ENCODE peak calls at places on chromosomes 12 and 14, in seven cellular contexts. One of them, this sample, is unnamed.

GRCh38 chr12:84817297-84817696 is 95.3 kb downstream of the SLC6A15 start:
- DNase-seq in AG08395: no peak
- DNase-seq in CD8-positive, alpha-beta memory T cell: no peak
- DNase-seq in activated CD4-positive, alpha-beta T cell treated with anti-CD3 and anti-CD28 coated beads for 36 hours: no peak
- DNase-seq in activated T-cell treated with anti-CD3 and anti-CD28 coated beads for 48 hours: no peak
- DNase-seq in NCI-H345: no peak
- DNase-seq in hepatic stellate cell: no peak
- DNase-seq in this sample: no peak

GRCh38 chr14:100761481-100761880 is 34.8 kb downstream of the DLK1 start:
- DNase-seq in activated CD4-positive, alpha-beta T cell treated with anti-CD3 and anti-CD28 coated beads for 36 hours: no peak
- DNase-seq in AG08395: peak; percentile 59
- DNase-seq in activated T-cell treated with anti-CD3 and anti-CD28 coated beads for 48 hours: no peak
- DNase-seq in NCI-H345: peak; percentile 11
- DNase-seq in CD8-positive, alpha-beta memory T cell: no peak
- DNase-seq in hepatic stellate cell: no peak
- DNase-seq in this sample: no peak

GRCh38 chr12:106118278-106118820 is 20.4 kb downstream of the NUAK1 start:
- DNase-seq in activated T-cell treated with anti-CD3 and anti-CD28 coated beads for 48 hours: no peak
- DNase-seq in CD8-positive, alpha-beta memory T cell: no peak
- DNase-seq in hepatic stellate cell: no peak
- DNase-seq in AG08395: peak; percentile 57
- DNase-seq in activated CD4-positive, alpha-beta T cell treated with anti-CD3 and anti-CD28 coated beads for 36 hours: no peak
- DNase-seq in NCI-H345: no peak
- DNase-seq in this sample: no peak

GRCh38 chr12:120041386-120042231 is 52.6 kb downstream of the BICDL1 start:
- DNase-seq in activated CD4-positive, alpha-beta T cell treated with anti-CD3 and anti-CD28 coated beads for 36 hours: peak; percentile 41
- DNase-seq in hepatic stellate cell: no peak
- DNase-seq in NCI-H345: no peak
- DNase-seq in activated T-cell treated with anti-CD3 and anti-CD28 coated beads for 48 hours: no peak
- DNase-seq in AG08395: no peak
- DNase-seq in CD8-positive, alpha-beta memory T cell: no peak
- DNase-seq in this sample: no peak

GRCh38 chr12:6053541-6053940 is 70.9 kb downstream of the VWF start:
- DNase-seq in hepatic stellate cell: peak; percentile 90
- DNase-seq in activated T-cell treated with anti-CD3 and anti-CD28 coated beads for 48 hours: no peak
- DNase-seq in AG08395: peak; percentile 35
- DNase-seq in CD8-positive, alpha-beta memory T cell: no peak
- DNase-seq in activated CD4-positive, alpha-beta T cell treated with anti-CD3 and anti-CD28 coated beads for 36 hours: no peak
- DNase-seq in NCI-H345: no peak
- DNase-seq in this sample: no peak

GRCh38 chr14:79721399-79722084 is 489.8 kb downstream of the DIO2 start:
- DNase-seq in activated CD4-positive, alpha-beta T cell treated with anti-CD3 and anti-CD28 coated beads for 36 hours: no peak
- DNase-seq in activated T-cell treated with anti-CD3 and anti-CD28 coated beads for 48 hours: no peak
- DNase-seq in CD8-positive, alpha-beta memory T cell: no peak
- DNase-seq in AG08395: no peak
- DNase-seq in hepatic stellate cell: no peak
- DNase-seq in NCI-H345: no peak
- DNase-seq in this sample: no peak

GRCh38 chr14:68335312-68335711 is 457.6 kb downstream of the ZFP36L1 start:
- DNase-seq in CD8-positive, alpha-beta memory T cell: no peak
- DNase-seq in activated T-cell treated with anti-CD3 and anti-CD28 coated beads for 48 hours: no peak
- DNase-seq in hepatic stellate cell: no peak
- DNase-seq in AG08395: no peak
- DNase-seq in activated CD4-positive, alpha-beta T cell treated with anti-CD3 and anti-CD28 coated beads for 36 hours: no peak
- DNase-seq in NCI-H345: no peak
- DNase-seq in this sample: no peak

GRCh38 chr14:73567951-73568885 is 795 bp upstream of the ACOT2 start:
- DNase-seq in activated CD4-positive, alpha-beta T cell treated with anti-CD3 and anti-CD28 coated beads for 36 hours: peak; percentile 50
- DNase-seq in activated T-cell treated with anti-CD3 and anti-CD28 coated beads for 48 hours: no peak
- DNase-seq in CD8-positive, alpha-beta memory T cell: no peak
- DNase-seq in hepatic stellate cell: peak; percentile 31
- DNase-seq in AG08395: peak; percentile 14
- DNase-seq in NCI-H345: no peak
- DNase-seq in this sample: no peak

GRCh38 chr12:95117178-95117599 is 43.8 kb upstream of the NR2C1 start:
- DNase-seq in NCI-H345: peak; percentile 50
- DNase-seq in activated CD4-positive, alpha-beta T cell treated with anti-CD3 and anti-CD28 coated beads for 36 hours: peak; percentile 75
- DNase-seq in hepatic stellate cell: peak; percentile 40
- DNase-seq in activated T-cell treated with anti-CD3 and anti-CD28 coated beads for 48 hours: peak; percentile 6
- DNase-seq in AG08395: peak; percentile 67
- DNase-seq in CD8-positive, alpha-beta memory T cell: peak; percentile 39
- DNase-seq in this sample: peak; percentile 14

GRCh38 chr12:47577213-47577612 is 128.6 kb downstream of the RPAP3 start:
- DNase-seq in hepatic stellate cell: no peak
- DNase-seq in activated T-cell treated with anti-CD3 and anti-CD28 coated beads for 48 hours: no peak
- DNase-seq in CD8-positive, alpha-beta memory T cell: no peak
- DNase-seq in activated CD4-positive, alpha-beta T cell treated with anti-CD3 and anti-CD28 coated beads for 36 hours: no peak
- DNase-seq in AG08395: no peak
- DNase-seq in NCI-H345: peak; percentile 1
- DNase-seq in this sample: no peak

GRCh38 chr12:123398177-123398916 is 14.4 kb downstream of the KMT5A start:
- DNase-seq in activated T-cell treated with anti-CD3 and anti-CD28 coated beads for 48 hours: no peak
- DNase-seq in NCI-H345: no peak
- DNase-seq in CD8-positive, alpha-beta memory T cell: no peak
- DNase-seq in activated CD4-positive, alpha-beta T cell treated with anti-CD3 and anti-CD28 coated beads for 36 hours: no peak
- DNase-seq in AG08395: peak; percentile 90
- DNase-seq in hepatic stellate cell: peak; percentile 82
- DNase-seq in this sample: no peak

GRCh38 chr12:82527165-82527780 is 159.4 kb upstream of the TMTC2 start:
- DNase-seq in CD8-positive, alpha-beta memory T cell: no peak
- DNase-seq in NCI-H345: peak; percentile 43
- DNase-seq in activated CD4-positive, alpha-beta T cell treated with anti-CD3 and anti-CD28 coated beads for 36 hours: peak; percentile 45
- DNase-seq in activated T-cell treated with anti-CD3 and anti-CD28 coated beads for 48 hours: no peak
- DNase-seq in hepatic stellate cell: peak; percentile 7
- DNase-seq in AG08395: peak; percentile 45
- DNase-seq in this sample: no peak

GRCh38 chr12:64103821-64104220 is 118.3 kb downstream of the KICS2 start:
- DNase-seq in hepatic stellate cell: no peak
- DNase-seq in AG08395: no peak
- DNase-seq in activated T-cell treated with anti-CD3 and anti-CD28 coated beads for 48 hours: no peak
- DNase-seq in CD8-positive, alpha-beta memory T cell: no peak
- DNase-seq in activated CD4-positive, alpha-beta T cell treated with anti-CD3 and anti-CD28 coated beads for 36 hours: no peak
- DNase-seq in NCI-H345: no peak
- DNase-seq in this sample: no peak

GRCh38 chr14:51484491-51484890 is 167.2 kb upstream of the FRMD6 start:
- DNase-seq in hepatic stellate cell: no peak
- DNase-seq in activated CD4-positive, alpha-beta T cell treated with anti-CD3 and anti-CD28 coated beads for 36 hours: no peak
- DNase-seq in CD8-positive, alpha-beta memory T cell: no peak
- DNase-seq in NCI-H345: no peak
- DNase-seq in AG08395: peak; percentile 49
- DNase-seq in activated T-cell treated with anti-CD3 and anti-CD28 coated beads for 48 hours: no peak
- DNase-seq in this sample: no peak

GRCh38 chr12:8038659-8039114 is 6.2 kb downstream of the FOXJ2 start:
- DNase-seq in NCI-H345: peak; percentile 96
- DNase-seq in activated T-cell treated with anti-CD3 and anti-CD28 coated beads for 48 hours: no peak
- DNase-seq in CD8-positive, alpha-beta memory T cell: no peak
- DNase-seq in AG08395: peak; percentile 81
- DNase-seq in hepatic stellate cell: peak; percentile 87
- DNase-seq in activated CD4-positive, alpha-beta T cell treated with anti-CD3 and anti-CD28 coated beads for 36 hours: peak; percentile 62
- DNase-seq in this sample: no peak

GRCh38 chr12:49702676-49703228 is 4.5 kb downstream of the FMNL3 start:
- DNase-seq in AG08395: no peak
- DNase-seq in activated T-cell treated with anti-CD3 and anti-CD28 coated beads for 48 hours: no peak
- DNase-seq in NCI-H345: no peak
- DNase-seq in CD8-positive, alpha-beta memory T cell: no peak
- DNase-seq in activated CD4-positive, alpha-beta T cell treated with anti-CD3 and anti-CD28 coated beads for 36 hours: no peak
- DNase-seq in hepatic stellate cell: no peak
- DNase-seq in this sample: no peak

GRCh38 chr12:66641057-66641456 is 37.8 kb downstream of the GRIP1 start:
- DNase-seq in activated CD4-positive, alpha-beta T cell treated with anti-CD3 and anti-CD28 coated beads for 36 hours: no peak
- DNase-seq in activated T-cell treated with anti-CD3 and anti-CD28 coated beads for 48 hours: no peak
- DNase-seq in NCI-H345: no peak
- DNase-seq in hepatic stellate cell: no peak
- DNase-seq in AG08395: no peak
- DNase-seq in CD8-positive, alpha-beta memory T cell: no peak
- DNase-seq in this sample: no peak

GRCh38 chr14:100841445-100842403 is 15.8 kb downstream of the MEG3 start:
- DNase-seq in activated CD4-positive, alpha-beta T cell treated with anti-CD3 and anti-CD28 coated beads for 36 hours: no peak
- DNase-seq in hepatic stellate cell: no peak
- DNase-seq in NCI-H345: no peak
- DNase-seq in CD8-positive, alpha-beta memory T cell: no peak
- DNase-seq in activated T-cell treated with anti-CD3 and anti-CD28 coated beads for 48 hours: no peak
- DNase-seq in AG08395: no peak
- DNase-seq in this sample: no peak

GRCh38 chr12:52139579-52140062 is 52.2 kb downstream of the KRT80 start:
- DNase-seq in CD8-positive, alpha-beta memory T cell: no peak
- DNase-seq in activated CD4-positive, alpha-beta T cell treated with anti-CD3 and anti-CD28 coated beads for 36 hours: peak; percentile 70
- DNase-seq in hepatic stellate cell: peak; percentile 77
- DNase-seq in activated T-cell treated with anti-CD3 and anti-CD28 coated beads for 48 hours: no peak
- DNase-seq in AG08395: peak; percentile 50
- DNase-seq in NCI-H345: peak; percentile 79
- DNase-seq in this sample: peak; percentile 54

GRCh38 chr12:96208801-96209534 is 14.8 kb downstream of the ELK3 start:
- DNase-seq in activated CD4-positive, alpha-beta T cell treated with anti-CD3 and anti-CD28 coated beads for 36 hours: no peak
- DNase-seq in CD8-positive, alpha-beta memory T cell: no peak
- DNase-seq in activated T-cell treated with anti-CD3 and anti-CD28 coated beads for 48 hours: no peak
- DNase-seq in AG08395: no peak
- DNase-seq in hepatic stellate cell: no peak
- DNase-seq in NCI-H345: no peak
- DNase-seq in this sample: no peak

GRCh38 chr12:32868885-32869284 is 27.7 kb downstream of the PKP2 start:
- DNase-seq in hepatic stellate cell: no peak
- DNase-seq in activated T-cell treated with anti-CD3 and anti-CD28 coated beads for 48 hours: no peak
- DNase-seq in AG08395: no peak
- DNase-seq in CD8-positive, alpha-beta memory T cell: no peak
- DNase-seq in activated CD4-positive, alpha-beta T cell treated with anti-CD3 and anti-CD28 coated beads for 36 hours: no peak
- DNase-seq in NCI-H345: no peak
- DNase-seq in this sample: no peak

GRCh38 chr12:11923067-11923466 is 147.7 kb upstream of the BCL2L14 start:
- DNase-seq in hepatic stellate cell: no peak
- DNase-seq in AG08395: no peak
- DNase-seq in activated T-cell treated with anti-CD3 and anti-CD28 coated beads for 48 hours: no peak
- DNase-seq in activated CD4-positive, alpha-beta T cell treated with anti-CD3 and anti-CD28 coated beads for 36 hours: no peak
- DNase-seq in NCI-H345: no peak
- DNase-seq in CD8-positive, alpha-beta memory T cell: no peak
- DNase-seq in this sample: no peak

GRCh38 chr14:103528158-103528511 is 861 bp upstream of the TRMT61A start:
- DNase-seq in activated T-cell treated with anti-CD3 and anti-CD28 coated beads for 48 hours: no peak
- DNase-seq in NCI-H345: no peak
- DNase-seq in activated CD4-positive, alpha-beta T cell treated with anti-CD3 and anti-CD28 coated beads for 36 hours: no peak
- DNase-seq in hepatic stellate cell: peak; percentile 64
- DNase-seq in CD8-positive, alpha-beta memory T cell: no peak
- DNase-seq in AG08395: no peak
- DNase-seq in this sample: peak; percentile 74

GRCh38 chr14:53355581-53356112 is 202.5 kb upstream of the DDHD1 start:
- DNase-seq in CD8-positive, alpha-beta memory T cell: no peak
- DNase-seq in activated T-cell treated with anti-CD3 and anti-CD28 coated beads for 48 hours: no peak
- DNase-seq in activated CD4-positive, alpha-beta T cell treated with anti-CD3 and anti-CD28 coated beads for 36 hours: no peak
- DNase-seq in AG08395: peak; percentile 53
- DNase-seq in hepatic stellate cell: no peak
- DNase-seq in NCI-H345: peak; percentile 66
- DNase-seq in this sample: no peak

GRCh38 chr14:72723741-72724530 is 170.0 kb downstream of the DPF3 start:
- DNase-seq in activated CD4-positive, alpha-beta T cell treated with anti-CD3 and anti-CD28 coated beads for 36 hours: no peak
- DNase-seq in activated T-cell treated with anti-CD3 and anti-CD28 coated beads for 48 hours: no peak
- DNase-seq in hepatic stellate cell: peak; percentile 38
- DNase-seq in CD8-positive, alpha-beta memory T cell: no peak
- DNase-seq in AG08395: no peak
- DNase-seq in NCI-H345: no peak
- DNase-seq in this sample: no peak

GRCh38 chr14:99946652-99947489 is 118.4 kb upstream of the EVL start:
- DNase-seq in hepatic stellate cell: peak; percentile 69
- DNase-seq in CD8-positive, alpha-beta memory T cell: peak; percentile 42
- DNase-seq in activated T-cell treated with anti-CD3 and anti-CD28 coated beads for 48 hours: peak; percentile 37
- DNase-seq in NCI-H345: peak; percentile 58
- DNase-seq in AG08395: peak; percentile 62
- DNase-seq in activated CD4-positive, alpha-beta T cell treated with anti-CD3 and anti-CD28 coated beads for 36 hours: peak; percentile 73
- DNase-seq in this sample: peak; percentile 78

GRCh38 chr14:91919814-91920213 is 27.7 kb downstream of the FBLN5 start:
- DNase-seq in hepatic stellate cell: peak; percentile 58
- DNase-seq in activated T-cell treated with anti-CD3 and anti-CD28 coated beads for 48 hours: no peak
- DNase-seq in AG08395: peak; percentile 76
- DNase-seq in CD8-positive, alpha-beta memory T cell: no peak
- DNase-seq in NCI-H345: no peak
- DNase-seq in activated CD4-positive, alpha-beta T cell treated with anti-CD3 and anti-CD28 coated beads for 36 hours: no peak
- DNase-seq in this sample: no peak

GRCh38 chr12:115507951-115508722 is 769.4 kb downstream of the MED13L start:
- DNase-seq in hepatic stellate cell: no peak
- DNase-seq in NCI-H345: peak; percentile 81
- DNase-seq in activated T-cell treated with anti-CD3 and anti-CD28 coated beads for 48 hours: no peak
- DNase-seq in AG08395: no peak
- DNase-seq in CD8-positive, alpha-beta memory T cell: no peak
- DNase-seq in activated CD4-positive, alpha-beta T cell treated with anti-CD3 and anti-CD28 coated beads for 36 hours: no peak
- DNase-seq in this sample: no peak

GRCh38 chr12:37565112-37565511 is 751.5 kb upstream of the ALG10B start:
- DNase-seq in CD8-positive, alpha-beta memory T cell: no peak
- DNase-seq in AG08395: no peak
- DNase-seq in activated T-cell treated with anti-CD3 and anti-CD28 coated beads for 48 hours: no peak
- DNase-seq in NCI-H345: no peak
- DNase-seq in activated CD4-positive, alpha-beta T cell treated with anti-CD3 and anti-CD28 coated beads for 36 hours: no peak
- DNase-seq in hepatic stellate cell: no peak
- DNase-seq in this sample: no peak

GRCh38 chr14:101705733-101706508 is 55.6 kb upstream of the PPP2R5C start:
- DNase-seq in activated T-cell treated with anti-CD3 and anti-CD28 coated beads for 48 hours: peak; percentile 58
- DNase-seq in CD8-positive, alpha-beta memory T cell: peak; percentile 57
- DNase-seq in activated CD4-positive, alpha-beta T cell treated with anti-CD3 and anti-CD28 coated beads for 36 hours: peak; percentile 71
- DNase-seq in AG08395: no peak
- DNase-seq in NCI-H345: peak; percentile 28
- DNase-seq in hepatic stellate cell: no peak
- DNase-seq in this sample: no peak

GRCh38 chr12:68376901-68377300 is 44.7 kb upstream of the MDM1 start:
- DNase-seq in AG08395: no peak
- DNase-seq in activated T-cell treated with anti-CD3 and anti-CD28 coated beads for 48 hours: no peak
- DNase-seq in activated CD4-positive, alpha-beta T cell treated with anti-CD3 and anti-CD28 coated beads for 36 hours: no peak
- DNase-seq in CD8-positive, alpha-beta memory T cell: no peak
- DNase-seq in hepatic stellate cell: no peak
- DNase-seq in NCI-H345: no peak
- DNase-seq in this sample: no peak

GRCh38 chr14:89408907-89409675 is 7.9 kb downstream of the FOXN3 start:
- DNase-seq in AG08395: no peak
- DNase-seq in NCI-H345: no peak
- DNase-seq in hepatic stellate cell: no peak
- DNase-seq in CD8-positive, alpha-beta memory T cell: no peak
- DNase-seq in activated T-cell treated with anti-CD3 and anti-CD28 coated beads for 48 hours: no peak
- DNase-seq in activated CD4-positive, alpha-beta T cell treated with anti-CD3 and anti-CD28 coated beads for 36 hours: no peak
- DNase-seq in this sample: no peak

GRCh38 chr12:25723921-25724491 is 170.9 kb upstream of the LMNTD1 start:
- DNase-seq in activated CD4-positive, alpha-beta T cell treated with anti-CD3 and anti-CD28 coated beads for 36 hours: no peak
- DNase-seq in CD8-positive, alpha-beta memory T cell: no peak
- DNase-seq in activated T-cell treated with anti-CD3 and anti-CD28 coated beads for 48 hours: no peak
- DNase-seq in AG08395: peak; percentile 29
- DNase-seq in NCI-H345: no peak
- DNase-seq in hepatic stellate cell: no peak
- DNase-seq in this sample: no peak

GRCh38 chr12:2402180-2402579 is 349.4 kb downstream of the CACNA1C start:
- DNase-seq in activated T-cell treated with anti-CD3 and anti-CD28 coated beads for 48 hours: no peak
- DNase-seq in hepatic stellate cell: no peak
- DNase-seq in AG08395: no peak
- DNase-seq in CD8-positive, alpha-beta memory T cell: no peak
- DNase-seq in activated CD4-positive, alpha-beta T cell treated with anti-CD3 and anti-CD28 coated beads for 36 hours: no peak
- DNase-seq in NCI-H345: peak; percentile 70
- DNase-seq in this sample: no peak

GRCh38 chr12:18967814-18968213 is 161.7 kb upstream of the PLEKHA5 start:
- DNase-seq in activated T-cell treated with anti-CD3 and anti-CD28 coated beads for 48 hours: no peak
- DNase-seq in CD8-positive, alpha-beta memory T cell: no peak
- DNase-seq in activated CD4-positive, alpha-beta T cell treated with anti-CD3 and anti-CD28 coated beads for 36 hours: no peak
- DNase-seq in AG08395: no peak
- DNase-seq in NCI-H345: no peak
- DNase-seq in hepatic stellate cell: no peak
- DNase-seq in this sample: no peak

GRCh38 chr12:31204995-31205582 is 120.9 kb downstream of the SINHCAF start:
- DNase-seq in activated CD4-positive, alpha-beta T cell treated with anti-CD3 and anti-CD28 coated beads for 36 hours: no peak
- DNase-seq in hepatic stellate cell: no peak
- DNase-seq in AG08395: no peak
- DNase-seq in CD8-positive, alpha-beta memory T cell: no peak
- DNase-seq in NCI-H345: no peak
- DNase-seq in activated T-cell treated with anti-CD3 and anti-CD28 coated beads for 48 hours: no peak
- DNase-seq in this sample: no peak

GRCh38 chr14:68807148-68807600 is 14.3 kb upstream of the ZFP36L1 start:
- DNase-seq in CD8-positive, alpha-beta memory T cell: no peak
- DNase-seq in AG08395: peak; percentile 80
- DNase-seq in NCI-H345: no peak
- DNase-seq in activated CD4-positive, alpha-beta T cell treated with anti-CD3 and anti-CD28 coated beads for 36 hours: no peak
- DNase-seq in hepatic stellate cell: peak; percentile 91
- DNase-seq in activated T-cell treated with anti-CD3 and anti-CD28 coated beads for 48 hours: no peak
- DNase-seq in this sample: no peak

GRCh38 chr14:60736494-60736893 is 1.9 kb downstream of the MNAT1 start:
- DNase-seq in AG08395: peak; percentile 48
- DNase-seq in NCI-H345: no peak
- DNase-seq in CD8-positive, alpha-beta memory T cell: no peak
- DNase-seq in activated T-cell treated with anti-CD3 and anti-CD28 coated beads for 48 hours: no peak
- DNase-seq in activated CD4-positive, alpha-beta T cell treated with anti-CD3 and anti-CD28 coated beads for 36 hours: no peak
- DNase-seq in hepatic stellate cell: peak; percentile 21
- DNase-seq in this sample: no peak